ENCODE peak calls at places on chromosomes 3 and 15, in six cellular contexts. One of them, this sample, is unnamed.

GRCh38 chr3:141979050-141979671 is 102.7 kb downstream of the ATP1B3 start:
- DNase-seq in HL-60: no peak
- DNase-seq in IMR-90: peak; percentile 85
- DNase-seq in HT-29: peak; percentile 48
- DNase-seq in CD14-positive monocyte: no peak
- DNase-seq in astrocyte of the cerebellum: peak; percentile 62
- DNase-seq in this sample: no peak

GRCh38 chr15:87871130-87871737 is 385.3 kb downstream of the NTRK3 start:
- DNase-seq in HL-60: no peak
- DNase-seq in IMR-90: peak; percentile 55
- DNase-seq in HT-29: no peak
- DNase-seq in CD14-positive monocyte: no peak
- DNase-seq in astrocyte of the cerebellum: no peak
- DNase-seq in this sample: no peak

GRCh38 chr15:70142322-70143191 is 44.8 kb upstream of the TLE3 start:
- DNase-seq in HL-60: peak; percentile 72
- DNase-seq in IMR-90: peak; percentile 85
- DNase-seq in HT-29: no peak
- DNase-seq in CD14-positive monocyte: peak; percentile 90
- DNase-seq in astrocyte of the cerebellum: no peak
- DNase-seq in this sample: no peak

GRCh38 chr3:170233532-170233931 is 11.3 kb downstream of the PRKCI start:
- DNase-seq in HL-60: no peak
- DNase-seq in IMR-90: peak; percentile 94
- DNase-seq in HT-29: peak; percentile 47
- DNase-seq in CD14-positive monocyte: no peak
- DNase-seq in astrocyte of the cerebellum: peak; percentile 23
- DNase-seq in this sample: no peak

GRCh38 chr3:197080344-197080743 is 50.7 kb upstream of the MELTF start:
- DNase-seq in HL-60: no peak
- DNase-seq in IMR-90: no peak
- DNase-seq in HT-29: no peak
- DNase-seq in CD14-positive monocyte: no peak
- DNase-seq in astrocyte of the cerebellum: no peak
- DNase-seq in this sample: no peak

GRCh38 chr3:13494463-13495350 is 14.6 kb downstream of the HDAC11 start:
- DNase-seq in HL-60: peak; percentile 18
- DNase-seq in IMR-90: peak; percentile 21
- DNase-seq in HT-29: peak; percentile 50
- DNase-seq in CD14-positive monocyte: no peak
- DNase-seq in astrocyte of the cerebellum: no peak
- DNase-seq in this sample: no peak

GRCh38 chr3:81886081-81886480 is 124.6 kb upstream of the GBE1 start:
- DNase-seq in HL-60: no peak
- DNase-seq in IMR-90: no peak
- DNase-seq in HT-29: no peak
- DNase-seq in CD14-positive monocyte: no peak
- DNase-seq in astrocyte of the cerebellum: no peak
- DNase-seq in this sample: no peak

GRCh38 chr3:126277629-126278378 is 79.4 kb downstream of the KLF15 start:
- DNase-seq in HL-60: no peak
- DNase-seq in IMR-90: no peak
- DNase-seq in HT-29: no peak
- DNase-seq in CD14-positive monocyte: no peak
- DNase-seq in astrocyte of the cerebellum: no peak
- DNase-seq in this sample: no peak

GRCh38 chr3:11195721-11196332 is 41.5 kb downstream of the HRH1 start:
- DNase-seq in HL-60: no peak
- DNase-seq in IMR-90: peak; percentile 56
- DNase-seq in HT-29: no peak
- DNase-seq in CD14-positive monocyte: no peak
- DNase-seq in astrocyte of the cerebellum: no peak
- DNase-seq in this sample: no peak

GRCh38 chr15:70741677-70742293 is 21.6 kb downstream of the UACA start:
- DNase-seq in HL-60: peak; percentile 14
- DNase-seq in IMR-90: peak; percentile 65
- DNase-seq in HT-29: peak; percentile 58
- DNase-seq in CD14-positive monocyte: no peak
- DNase-seq in astrocyte of the cerebellum: no peak
- DNase-seq in this sample: no peak

GRCh38 chr15:97566957-97567356 is 393.5 kb upstream of the ARRDC4 start:
- DNase-seq in HL-60: no peak
- DNase-seq in IMR-90: no peak
- DNase-seq in HT-29: peak; percentile 62
- DNase-seq in CD14-positive monocyte: no peak
- DNase-seq in astrocyte of the cerebellum: no peak
- DNase-seq in this sample: no peak

GRCh38 chr15:59689626-59690236 is 611 bp upstream of the BNIP2 start:
- DNase-seq in HL-60: peak; percentile 91
- DNase-seq in IMR-90: peak; percentile 47
- DNase-seq in HT-29: peak; percentile 77
- DNase-seq in CD14-positive monocyte: peak; percentile 81
- DNase-seq in astrocyte of the cerebellum: peak; percentile 19
- DNase-seq in this sample: no peak

GRCh38 chr3:125350597-125350996 is 24.5 kb downstream of the ZNF148 start:
- DNase-seq in HL-60: no peak
- DNase-seq in IMR-90: no peak
- DNase-seq in HT-29: no peak
- DNase-seq in CD14-positive monocyte: no peak
- DNase-seq in astrocyte of the cerebellum: no peak
- DNase-seq in this sample: no peak

GRCh38 chr3:127352612-127353011 is 64.8 kb upstream of the PRR20G start:
- DNase-seq in HL-60: no peak
- DNase-seq in IMR-90: no peak
- DNase-seq in HT-29: no peak
- DNase-seq in CD14-positive monocyte: no peak
- DNase-seq in astrocyte of the cerebellum: no peak
- DNase-seq in this sample: no peak

GRCh38 chr3:14461748-14462324 is 59.4 kb downstream of the SLC6A6 start:
- DNase-seq in HL-60: peak; percentile 40
- DNase-seq in IMR-90: peak; percentile 73
- DNase-seq in HT-29: peak; percentile 54
- DNase-seq in CD14-positive monocyte: no peak
- DNase-seq in astrocyte of the cerebellum: peak; percentile 40
- DNase-seq in this sample: peak; percentile 91

GRCh38 chr3:42735609-42736008 is 33.0 kb upstream of the HHATL start:
- DNase-seq in HL-60: no peak
- DNase-seq in IMR-90: no peak
- DNase-seq in HT-29: no peak
- DNase-seq in CD14-positive monocyte: no peak
- DNase-seq in astrocyte of the cerebellum: no peak
- DNase-seq in this sample: no peak

This sample was measured in HuH-7.5.